ENCODE peak calls at places on chromosomes 5 and 9, in eight cellular contexts. One of them, this sample, is unnamed. For H3K36me3, the result is how much of the 10 kb centered on the place peaks cover.

GRCh38 chr5:74028976-74029375 is 403.0 kb downstream of the ARHGEF28 start:
- DNase-seq in IMR-90: no peak
- DNase-seq in transverse colon: no peak
- DNase-seq in prostate gland: no peak
- DNase-seq in Panc1: no peak
- DNase-seq in aorta: no peak
- DNase-seq in tibial nerve: no peak
- DNase-seq in HCT116: no peak
- DNase-seq in this sample: peak

GRCh38 chr5:83721878-83722779 is 1.5 kb upstream of the HAPLN1 start:
- DNase-seq in IMR-90: peak
- DNase-seq in transverse colon: peak
- DNase-seq in prostate gland: peak
- DNase-seq in Panc1: no peak
- DNase-seq in aorta: peak
- DNase-seq in tibial nerve: peak
- DNase-seq in HCT116: peak
- DNase-seq in this sample: peak

GRCh38 chr9:136270173-136270710 is 24.6 kb upstream of the QSOX2 start:
- DNase-seq in IMR-90: no peak
- DNase-seq in transverse colon: no peak
- DNase-seq in prostate gland: no peak
- DNase-seq in Panc1: no peak
- DNase-seq in aorta: no peak
- DNase-seq in tibial nerve: no peak
- DNase-seq in HCT116: no peak
- DNase-seq in this sample: no peak

GRCh38 chr5:1763548-1763911 is 36.1 kb downstream of the MRPL36 start:
- DNase-seq in IMR-90: peak
- DNase-seq in transverse colon: peak
- DNase-seq in prostate gland: peak
- DNase-seq in Panc1: peak
- DNase-seq in aorta: peak
- DNase-seq in tibial nerve: peak
- DNase-seq in HCT116: peak
- DNase-seq in this sample: peak

GRCh38 chr9:15182755-15183154 is 124.3 kb downstream of the TTC39B start:
- DNase-seq in IMR-90: no peak
- DNase-seq in transverse colon: no peak
- DNase-seq in prostate gland: no peak
- DNase-seq in Panc1: no peak
- DNase-seq in aorta: no peak
- DNase-seq in tibial nerve: no peak
- DNase-seq in HCT116: no peak
- DNase-seq in this sample: no peak

GRCh38 chr5:38462972-38463633 is 93.3 kb downstream of the LIFR start:
- DNase-seq in IMR-90: peak
- DNase-seq in transverse colon: no peak
- DNase-seq in prostate gland: no peak
- DNase-seq in Panc1: no peak
- DNase-seq in aorta: no peak
- DNase-seq in tibial nerve: no peak
- DNase-seq in HCT116: no peak
- DNase-seq in this sample: no peak

GRCh38 chr5:38636626-38637025 is 80.2 kb upstream of the LIFR start:
- DNase-seq in IMR-90: no peak
- DNase-seq in transverse colon: no peak
- DNase-seq in prostate gland: peak
- DNase-seq in Panc1: no peak
- DNase-seq in aorta: no peak
- DNase-seq in tibial nerve: no peak
- DNase-seq in HCT116: peak
- DNase-seq in this sample: no peak

GRCh38 chr9:93137362-93137761 is 3.3 kb upstream of the NINJ1 start:
- DNase-seq in IMR-90: no peak
- DNase-seq in transverse colon: peak
- DNase-seq in prostate gland: no peak
- DNase-seq in Panc1: no peak
- DNase-seq in aorta: peak
- DNase-seq in tibial nerve: no peak
- DNase-seq in HCT116: no peak
- DNase-seq in this sample: no peak

GRCh38 chr5:176881816-176882565 is 17.2 kb downstream of the HK3 start:
- DNase-seq in IMR-90: no peak
- DNase-seq in transverse colon: no peak
- DNase-seq in prostate gland: no peak
- DNase-seq in Panc1: no peak
- DNase-seq in aorta: no peak
- DNase-seq in tibial nerve: no peak
- DNase-seq in HCT116: no peak
- DNase-seq in this sample: no peak

GRCh38 chr5:131671994-131672655 is 37.1 kb upstream of the RAPGEF6 start:
- DNase-seq in IMR-90: peak
- DNase-seq in transverse colon: no peak
- DNase-seq in prostate gland: peak
- DNase-seq in Panc1: no peak
- DNase-seq in aorta: no peak
- DNase-seq in tibial nerve: no peak
- DNase-seq in HCT116: no peak
- DNase-seq in this sample: no peak

GRCh38 chr5:81717815-81718214 is 33.1 kb downstream of the SSBP2 start:
- DNase-seq in IMR-90: peak
- DNase-seq in transverse colon: no peak
- DNase-seq in prostate gland: no peak
- DNase-seq in Panc1: no peak
- DNase-seq in aorta: no peak
- DNase-seq in tibial nerve: no peak
- DNase-seq in HCT116: no peak
- DNase-seq in this sample: no peak

GRCh38 chr5:59036274-59036961 is 453.5 kb downstream of the RAB3C start:
- DNase-seq in IMR-90: peak
- DNase-seq in transverse colon: peak
- DNase-seq in prostate gland: peak
- DNase-seq in Panc1: peak
- DNase-seq in aorta: peak
- DNase-seq in tibial nerve: no peak
- DNase-seq in HCT116: peak
- DNase-seq in this sample: no peak

GRCh38 chr9:128818099-128818838 is at the start of gene ENDOG:
- DNase-seq in IMR-90: peak
- DNase-seq in transverse colon: peak
- DNase-seq in prostate gland: peak
- DNase-seq in Panc1: peak
- DNase-seq in aorta: peak
- DNase-seq in tibial nerve: peak
- DNase-seq in HCT116: peak
- DNase-seq in this sample: peak

GRCh38 chr9:128821584-128822406 is 3.5 kb downstream of the ENDOG start:
- DNase-seq in IMR-90: no peak
- DNase-seq in transverse colon: no peak
- DNase-seq in prostate gland: no peak
- DNase-seq in Panc1: no peak
- DNase-seq in aorta: no peak
- DNase-seq in tibial nerve: no peak
- DNase-seq in HCT116: no peak
- DNase-seq in this sample: no peak

GRCh38 chr9:128819716-128820664 is 1.7 kb downstream of the ENDOG start:
- DNase-seq in IMR-90: no peak
- DNase-seq in transverse colon: peak
- DNase-seq in prostate gland: no peak
- DNase-seq in Panc1: no peak
- DNase-seq in aorta: no peak
- DNase-seq in tibial nerve: no peak
- DNase-seq in HCT116: no peak
- DNase-seq in this sample: peak

GRCh38 chr9:128820665-128821583 is 2.6 kb downstream of the ENDOG start:
- DNase-seq in IMR-90: no peak
- DNase-seq in transverse colon: no peak
- DNase-seq in prostate gland: no peak
- DNase-seq in Panc1: no peak
- DNase-seq in aorta: no peak
- DNase-seq in tibial nerve: no peak
- DNase-seq in HCT116: no peak
- DNase-seq in this sample: no peak

GRCh38 chr9:128818839-128819715 is 777 bp downstream of the ENDOG start:
- DNase-seq in IMR-90: no peak
- DNase-seq in transverse colon: peak
- DNase-seq in prostate gland: peak
- DNase-seq in Panc1: no peak
- DNase-seq in aorta: no peak
- DNase-seq in tibial nerve: no peak
- DNase-seq in HCT116: no peak
- DNase-seq in this sample: peak
- H3K27ac ChIP-seq in IMR-90: peak
- H3K27ac ChIP-seq in transverse colon: peak
- H3K27ac ChIP-seq in prostate gland: peak
- H3K27ac ChIP-seq in Panc1: peak
- H3K27ac ChIP-seq in aorta: peak
- H3K27ac ChIP-seq in tibial nerve: peak
- H3K27ac ChIP-seq in HCT116: peak
- H3K27ac ChIP-seq in this sample: peak

GRCh38 chr5:136188859-136189258 is 4.1 kb downstream of the SMIM32 start:
- DNase-seq in IMR-90: no peak
- DNase-seq in transverse colon: no peak
- DNase-seq in prostate gland: no peak
- DNase-seq in Panc1: no peak
- DNase-seq in aorta: no peak
- DNase-seq in tibial nerve: no peak
- DNase-seq in HCT116: no peak
- DNase-seq in this sample: no peak

GRCh38 chr5:136192015-136192525 is 892 bp downstream of the SMIM32 start:
- DNase-seq in IMR-90: no peak
- DNase-seq in transverse colon: no peak
- DNase-seq in prostate gland: no peak
- DNase-seq in Panc1: no peak
- DNase-seq in aorta: no peak
- DNase-seq in tibial nerve: no peak
- DNase-seq in HCT116: no peak
- DNase-seq in this sample: peak

GRCh38 chr5:136191304-136192014 is 1.5 kb downstream of the SMIM32 start:
- DNase-seq in IMR-90: peak
- DNase-seq in transverse colon: peak
- DNase-seq in prostate gland: no peak
- DNase-seq in Panc1: no peak
- DNase-seq in aorta: no peak
- DNase-seq in tibial nerve: no peak
- DNase-seq in HCT116: no peak
- DNase-seq in this sample: peak

GRCh38 chr5:136192526-136193395 is at the start of gene SMIM32:
- DNase-seq in IMR-90: no peak
- DNase-seq in transverse colon: peak
- DNase-seq in prostate gland: peak
- DNase-seq in Panc1: no peak
- DNase-seq in aorta: no peak
- DNase-seq in tibial nerve: no peak
- DNase-seq in HCT116: no peak
- DNase-seq in this sample: peak

GRCh38 chr5:136190904-136191303 is 2.1 kb downstream of the SMIM32 start:
- DNase-seq in IMR-90: no peak
- DNase-seq in transverse colon: no peak
- DNase-seq in prostate gland: no peak
- DNase-seq in Panc1: no peak
- DNase-seq in aorta: no peak
- DNase-seq in tibial nerve: no peak
- DNase-seq in HCT116: no peak
- DNase-seq in this sample: no peak
- H3K4me3 ChIP-seq in IMR-90: no peak
- H3K4me3 ChIP-seq in transverse colon: no peak
- H3K4me3 ChIP-seq in prostate gland: no peak
- H3K4me3 ChIP-seq in Panc1: no peak
- H3K4me3 ChIP-seq in aorta: no peak
- H3K4me3 ChIP-seq in tibial nerve: no peak
- H3K4me3 ChIP-seq in HCT116: no peak
- H3K4me3 ChIP-seq in this sample: no peak

DNA sequence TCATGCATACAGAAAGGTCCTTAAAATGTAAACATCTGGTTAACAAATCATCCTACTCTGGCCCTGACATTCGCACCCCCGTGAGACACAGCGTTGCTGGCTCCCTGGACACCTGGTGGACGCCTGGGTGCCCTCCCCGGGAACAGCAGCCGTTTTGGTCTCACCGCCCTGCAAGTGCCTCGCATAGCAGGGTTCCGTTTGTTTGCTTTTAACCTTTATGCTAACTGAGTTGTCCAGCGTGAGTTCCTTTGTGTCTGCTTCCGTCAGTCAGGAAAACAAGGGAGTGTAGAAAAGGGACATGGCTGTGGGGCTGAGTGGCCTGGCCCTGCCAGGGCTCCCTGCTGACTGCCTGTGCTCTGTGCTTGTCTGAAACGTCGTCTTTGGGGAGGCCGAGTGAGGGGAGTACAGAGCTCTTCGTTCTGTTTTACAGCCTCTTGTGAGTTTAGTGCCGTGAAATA is 91.8 kb upstream of the CACNA1B start:
- DNase-seq in IMR-90: peak
- DNase-seq in transverse colon: no peak
- DNase-seq in prostate gland: no peak
- DNase-seq in Panc1: no peak
- DNase-seq in aorta: no peak
- DNase-seq in tibial nerve: no peak
- DNase-seq in HCT116: no peak
- DNase-seq in this sample: no peak
- H3K36me3 ChIP-seq in IMR-90: under half
- H3K36me3 ChIP-seq in transverse colon: under half
- H3K36me3 ChIP-seq in prostate gland: under half
- H3K36me3 ChIP-seq in Panc1: under half
- H3K36me3 ChIP-seq in aorta: under half
- H3K36me3 ChIP-seq in tibial nerve: under half
- H3K36me3 ChIP-seq in HCT116: under half
- H3K36me3 ChIP-seq in this sample: under half

GRCh38 chr5:136198453-136198852 is 5.5 kb upstream of the SMIM32 start:
- DNase-seq in IMR-90: no peak
- DNase-seq in transverse colon: no peak
- DNase-seq in prostate gland: no peak
- DNase-seq in Panc1: no peak
- DNase-seq in aorta: no peak
- DNase-seq in tibial nerve: no peak
- DNase-seq in HCT116: no peak
- DNase-seq in this sample: no peak
- H3K27ac ChIP-seq in IMR-90: no peak
- H3K27ac ChIP-seq in transverse colon: no peak
- H3K27ac ChIP-seq in prostate gland: no peak
- H3K27ac ChIP-seq in Panc1: no peak
- H3K27ac ChIP-seq in aorta: no peak
- H3K27ac ChIP-seq in tibial nerve: no peak
- H3K27ac ChIP-seq in HCT116: no peak
- H3K27ac ChIP-seq in this sample: no peak

GRCh38 chr5:32020271-32020670 is 153.8 kb downstream of the GOLPH3 start:
- DNase-seq in IMR-90: no peak
- DNase-seq in transverse colon: no peak
- DNase-seq in prostate gland: no peak
- DNase-seq in Panc1: no peak
- DNase-seq in aorta: no peak
- DNase-seq in tibial nerve: no peak
- DNase-seq in HCT116: no peak
- DNase-seq in this sample: no peak
- H3K4me3 ChIP-seq in IMR-90: peak
- H3K4me3 ChIP-seq in transverse colon: no peak
- H3K4me3 ChIP-seq in prostate gland: no peak
- H3K4me3 ChIP-seq in Panc1: peak
- H3K4me3 ChIP-seq in aorta: no peak
- H3K4me3 ChIP-seq in tibial nerve: no peak
- H3K4me3 ChIP-seq in HCT116: no peak
- H3K4me3 ChIP-seq in this sample: no peak

This sample was measured in WERI-Rb-1.